ENCODE peak calls at places on chromosomes 5 and 9, in nine cellular contexts. X is hepatocyte, K is aorta, V is caudate nucleus, H is WTC11, B is amniotic stem cell, N is AG08395, J is NCI-H460, T is GM12878. Q is an unnamed sample.

GRCh38 chr9:111975709-111976108 is 79.1 kb downstream of the UGCG start:
- DNase-seq in T (peak), J (peak), V (no peak), B (no peak), K (no peak), H (peak), N (no peak), X (peak), Q (no peak)

GRCh38 chr9:131193051-131193450 is 67.7 kb downstream of the NUP214 start:
- DNase-seq in T (no peak), N (no peak), K (no peak), B (no peak), V (no peak), X (no peak), H (no peak), J (no peak), Q (no peak)

GRCh38 chr5:154479944-154480750 is 2.1 kb upstream of the HAND1 start:
- DNase-seq in J (no peak), V (no peak), X (no peak), T (no peak), N (no peak), B (no peak), H (peak), K (no peak), Q (no peak)

GRCh38 chr9:107175039-107175438 is 108.0 kb upstream of the RAD23B start:
- DNase-seq in J (no peak), B (no peak), X (peak), H (no peak), T (no peak), V (no peak), N (no peak), K (no peak), Q (no peak)

GRCh38 chr5:177445052-177446016 is 1.3 kb upstream of the PRR7 start:
- DNase-seq in X (no peak), T (no peak), N (no peak), B (no peak), H (no peak), V (no peak), J (no peak), K (no peak), Q (no peak)

GRCh38 chr5:142324377-142324870 is 397 bp downstream of the SPRY4 start:
- DNase-seq in B (no peak), V (no peak), H (no peak), N (no peak), K (peak), T (no peak), J (no peak), X (no peak), Q (no peak)

GRCh38 chr9:93082841-93083411 is 13.1 kb upstream of the CARD19 start:
- DNase-seq in H (peak), B (no peak), K (peak), T (no peak), N (no peak), J (no peak), V (no peak), X (peak), Q (no peak)

GRCh38 chr5:119426059-119426458 is 26.2 kb upstream of the HSD17B4 start:
- DNase-seq in N (no peak), X (no peak), H (no peak), B (no peak), T (no peak), K (no peak), V (no peak), J (no peak), Q (no peak)

GRCh38 chr5:10856646-10857332 is 95.8 kb upstream of the DAP start:
- DNase-seq in H (peak), T (no peak), V (peak), B (peak), K (no peak), N (peak), J (peak), X (peak), Q (no peak)

GRCh38 chr5:170623576-170624181 is 119.9 kb downstream of the KCNIP1 start:
- DNase-seq in K (no peak), N (peak), H (peak), B (no peak), V (no peak), J (peak), X (peak), T (no peak), Q (no peak)

GRCh38 chr5:149325166-149325735 is 20.0 kb upstream of the GRPEL2 start:
- DNase-seq in K (no peak), V (no peak), J (no peak), H (no peak), X (no peak), B (no peak), N (no peak), T (no peak), Q (no peak)

GRCh38 chr5:141695627-141696180 is 13.7 kb upstream of the ARAP3 start:
- DNase-seq in H (no peak), J (no peak), K (no peak), B (no peak), T (no peak), V (peak), X (no peak), N (peak), Q (no peak)

GRCh38 chr9:129473523-129474244 is 147.2 kb downstream of the C9orf50 start:
- DNase-seq in T (no peak), N (peak), K (peak), V (no peak), B (no peak), H (no peak), X (no peak), J (no peak), Q (no peak)

GRCh38 chr5:125180222-125180621 is 433.8 kb upstream of the ZNF608 start:
- DNase-seq in X (no peak), K (no peak), V (no peak), T (no peak), J (no peak), B (no peak), N (no peak), H (no peak), Q (no peak)

GRCh38 chr5:54823006-54823405 is 162.4 kb downstream of the ESM1 start:
- DNase-seq in X (no peak), N (no peak), K (no peak), V (no peak), B (no peak), H (no peak), J (no peak), T (no peak), Q (no peak)

GRCh38 chr5:61100425-61100824 is 61.8 kb downstream of the SMIM15 start:
- DNase-seq in V (no peak), T (no peak), X (no peak), K (no peak), J (no peak), H (no peak), N (no peak), B (no peak), Q (no peak)